ENCODE peak calls at places on chromosomes 11 and 22, in seven cellular contexts. One of them, this sample, is unnamed. For H3K27me3, the result is how much of the 10 kb centered on the place peaks cover.

GRCh38 chr11:30192620-30193019 is 38.2 kb upstream of the FSHB start:
- DNase-seq in right cardiac atrium: no peak
- DNase-seq in HL-60: no peak
- DNase-seq in thoracic aorta: no peak
- DNase-seq in pancreas: no peak
- DNase-seq in body of pancreas: no peak
- DNase-seq in CD4-positive, alpha-beta memory T cell: no peak
- DNase-seq in this sample: no peak

GRCh38 chr11:9820260-9820659 is 156.4 kb downstream of the SWAP70 start:
- DNase-seq in body of pancreas: no peak
- DNase-seq in pancreas: no peak
- DNase-seq in thoracic aorta: no peak
- DNase-seq in HL-60: no peak
- DNase-seq in right cardiac atrium: peak
- DNase-seq in CD4-positive, alpha-beta memory T cell: no peak
- DNase-seq in this sample: no peak

GRCh38 chr22:26215766-26216165 is 46.5 kb downstream of the SEZ6L start:
- DNase-seq in HL-60: no peak
- DNase-seq in thoracic aorta: no peak
- DNase-seq in right cardiac atrium: no peak
- DNase-seq in body of pancreas: no peak
- DNase-seq in CD4-positive, alpha-beta memory T cell: no peak
- DNase-seq in pancreas: no peak
- DNase-seq in this sample: no peak

GRCh38 chr22:24067587-24068376 is 56.7 kb downstream of the CABIN1 start:
- DNase-seq in thoracic aorta: no peak
- DNase-seq in body of pancreas: peak
- DNase-seq in right cardiac atrium: no peak
- DNase-seq in HL-60: no peak
- DNase-seq in pancreas: peak
- DNase-seq in CD4-positive, alpha-beta memory T cell: no peak
- DNase-seq in this sample: no peak

GRCh38 chr22:44386386-44387035 is 73.8 kb upstream of the SHISAL1 start:
- DNase-seq in CD4-positive, alpha-beta memory T cell: no peak
- DNase-seq in right cardiac atrium: no peak
- DNase-seq in HL-60: no peak
- DNase-seq in thoracic aorta: no peak
- DNase-seq in pancreas: no peak
- DNase-seq in body of pancreas: no peak
- DNase-seq in this sample: no peak

GRCh38 chr22:24450600-24450999 is 23.2 kb downstream of the ADORA2A start:
- DNase-seq in pancreas: no peak
- DNase-seq in HL-60: no peak
- DNase-seq in thoracic aorta: no peak
- DNase-seq in CD4-positive, alpha-beta memory T cell: no peak
- DNase-seq in body of pancreas: no peak
- DNase-seq in right cardiac atrium: peak
- DNase-seq in this sample: no peak

GRCh38 chr11:118791961-118792578 is 1.1 kb upstream of the DDX6 start:
- DNase-seq in right cardiac atrium: no peak
- DNase-seq in pancreas: peak
- DNase-seq in body of pancreas: no peak
- DNase-seq in HL-60: no peak
- DNase-seq in CD4-positive, alpha-beta memory T cell: peak
- DNase-seq in thoracic aorta: no peak
- DNase-seq in this sample: no peak

GRCh38 chr11:110710520-110711381 is 1.5 kb downstream of the ARHGAP20 start:
- DNase-seq in pancreas: peak
- DNase-seq in CD4-positive, alpha-beta memory T cell: no peak
- DNase-seq in body of pancreas: peak
- DNase-seq in thoracic aorta: no peak
- DNase-seq in HL-60: no peak
- DNase-seq in right cardiac atrium: peak
- DNase-seq in this sample: peak

GRCh38 chr11:116357769-116358544 is 414.8 kb downstream of the BUD13 start:
- DNase-seq in thoracic aorta: no peak
- DNase-seq in pancreas: no peak
- DNase-seq in body of pancreas: no peak
- DNase-seq in right cardiac atrium: peak
- DNase-seq in HL-60: no peak
- DNase-seq in CD4-positive, alpha-beta memory T cell: no peak
- DNase-seq in this sample: no peak

GRCh38 chr11:117970400-117971024 is 15.7 kb upstream of the IL10RA start:
- DNase-seq in body of pancreas: peak
- DNase-seq in pancreas: no peak
- DNase-seq in HL-60: peak
- DNase-seq in thoracic aorta: no peak
- DNase-seq in right cardiac atrium: no peak
- DNase-seq in CD4-positive, alpha-beta memory T cell: peak
- DNase-seq in this sample: no peak

GRCh38 chr11:110903830-110904229 is 191.6 kb upstream of the ARHGAP20 start:
- DNase-seq in pancreas: no peak
- DNase-seq in right cardiac atrium: no peak
- DNase-seq in thoracic aorta: no peak
- DNase-seq in CD4-positive, alpha-beta memory T cell: no peak
- DNase-seq in HL-60: no peak
- DNase-seq in body of pancreas: no peak
- DNase-seq in this sample: no peak

GRCh38 chr11:94325681-94326080 is 21.3 kb downstream of the IZUMO1R start:
- DNase-seq in HL-60: no peak
- DNase-seq in thoracic aorta: no peak
- DNase-seq in pancreas: no peak
- DNase-seq in body of pancreas: peak
- DNase-seq in CD4-positive, alpha-beta memory T cell: peak
- DNase-seq in right cardiac atrium: no peak
- DNase-seq in this sample: no peak

GRCh38 chr11:2470495-2470894 is 25.7 kb downstream of the KCNQ1 start:
- DNase-seq in HL-60: no peak
- DNase-seq in CD4-positive, alpha-beta memory T cell: no peak
- DNase-seq in body of pancreas: no peak
- DNase-seq in thoracic aorta: no peak
- DNase-seq in pancreas: peak
- DNase-seq in right cardiac atrium: no peak
- DNase-seq in this sample: no peak

GRCh38 chr22:24875862-24876506 is 70.0 kb downstream of the SGSM1 start:
- DNase-seq in thoracic aorta: no peak
- DNase-seq in pancreas: no peak
- DNase-seq in right cardiac atrium: no peak
- DNase-seq in body of pancreas: no peak
- DNase-seq in CD4-positive, alpha-beta memory T cell: no peak
- DNase-seq in HL-60: no peak
- DNase-seq in this sample: no peak

GRCh38 chr11:59759900-59760299 is 4.7 kb downstream of the STX3 start:
- DNase-seq in CD4-positive, alpha-beta memory T cell: no peak
- DNase-seq in pancreas: no peak
- DNase-seq in thoracic aorta: no peak
- DNase-seq in right cardiac atrium: no peak
- DNase-seq in body of pancreas: no peak
- DNase-seq in HL-60: no peak
- DNase-seq in this sample: no peak

GRCh38 chr11:73578786-73579185 is 19.1 kb downstream of the FAM168A start:
- DNase-seq in body of pancreas: no peak
- DNase-seq in right cardiac atrium: no peak
- DNase-seq in thoracic aorta: no peak
- DNase-seq in HL-60: no peak
- DNase-seq in CD4-positive, alpha-beta memory T cell: no peak
- DNase-seq in pancreas: no peak
- DNase-seq in this sample: no peak

GRCh38 chr11:74330065-74330858 is 18.8 kb upstream of the P4HA3 start:
- DNase-seq in CD4-positive, alpha-beta memory T cell: no peak
- DNase-seq in pancreas: no peak
- DNase-seq in body of pancreas: no peak
- DNase-seq in HL-60: no peak
- DNase-seq in right cardiac atrium: no peak
- DNase-seq in thoracic aorta: no peak
- DNase-seq in this sample: no peak

GRCh38 chr11:69401715-69402114 is 79.7 kb upstream of the LINC01488 start:
- DNase-seq in CD4-positive, alpha-beta memory T cell: no peak
- DNase-seq in right cardiac atrium: no peak
- DNase-seq in thoracic aorta: no peak
- DNase-seq in pancreas: no peak
- DNase-seq in HL-60: no peak
- DNase-seq in body of pancreas: no peak
- DNase-seq in this sample: no peak

GRCh38 chr11:102177974-102178631 is 67.9 kb downstream of the YAP1 start:
- DNase-seq in HL-60: peak
- DNase-seq in thoracic aorta: no peak
- DNase-seq in right cardiac atrium: no peak
- DNase-seq in body of pancreas: peak
- DNase-seq in pancreas: no peak
- DNase-seq in CD4-positive, alpha-beta memory T cell: no peak
- DNase-seq in this sample: no peak

GRCh38 chr22:43883012-43883661 is 8.7 kb downstream of the PNPLA5 start:
- DNase-seq in body of pancreas: peak
- DNase-seq in CD4-positive, alpha-beta memory T cell: peak
- DNase-seq in thoracic aorta: no peak
- DNase-seq in pancreas: no peak
- DNase-seq in HL-60: peak
- DNase-seq in right cardiac atrium: no peak
- DNase-seq in this sample: peak

GRCh38 chr11:21545701-21546100 is 647.2 kb upstream of the ANO5 start:
- DNase-seq in body of pancreas: no peak
- DNase-seq in right cardiac atrium: no peak
- DNase-seq in CD4-positive, alpha-beta memory T cell: no peak
- DNase-seq in thoracic aorta: no peak
- DNase-seq in pancreas: no peak
- DNase-seq in HL-60: no peak
- DNase-seq in this sample: no peak

GRCh38 chr11:5059527-5059926 is at the start of gene OR52E2:
- DNase-seq in HL-60: no peak
- DNase-seq in right cardiac atrium: no peak
- DNase-seq in thoracic aorta: no peak
- DNase-seq in CD4-positive, alpha-beta memory T cell: no peak
- DNase-seq in body of pancreas: no peak
- DNase-seq in pancreas: no peak
- DNase-seq in this sample: no peak

GRCh38 chr11:114168086-114168448 is 108.6 kb downstream of the ZBTB16 start:
- DNase-seq in HL-60: no peak
- DNase-seq in CD4-positive, alpha-beta memory T cell: no peak
- DNase-seq in pancreas: no peak
- DNase-seq in right cardiac atrium: no peak
- DNase-seq in thoracic aorta: no peak
- DNase-seq in body of pancreas: no peak
- DNase-seq in this sample: no peak

GRCh38 chr11:116930177-116930576 is 92.8 kb upstream of the APOA1 start:
- DNase-seq in HL-60: no peak
- DNase-seq in thoracic aorta: no peak
- DNase-seq in pancreas: no peak
- DNase-seq in CD4-positive, alpha-beta memory T cell: peak
- DNase-seq in right cardiac atrium: peak
- DNase-seq in body of pancreas: no peak
- DNase-seq in this sample: no peak

GRCh38 chr11:69293819-69294505 is at the start of gene MYEOV:
- DNase-seq in body of pancreas: no peak
- DNase-seq in thoracic aorta: no peak
- DNase-seq in right cardiac atrium: no peak
- DNase-seq in pancreas: no peak
- DNase-seq in CD4-positive, alpha-beta memory T cell: no peak
- DNase-seq in HL-60: no peak
- DNase-seq in this sample: no peak

GRCh38 chr22:45783021-45783420 is 111.4 kb downstream of the ATXN10 start:
- DNase-seq in pancreas: no peak
- DNase-seq in HL-60: no peak
- DNase-seq in CD4-positive, alpha-beta memory T cell: no peak
- DNase-seq in thoracic aorta: no peak
- DNase-seq in body of pancreas: no peak
- DNase-seq in right cardiac atrium: no peak
- DNase-seq in this sample: no peak
- H3K27ac ChIP-seq in pancreas: no peak
- H3K27ac ChIP-seq in HL-60: no peak
- H3K27ac ChIP-seq in CD4-positive, alpha-beta memory T cell: no peak
- H3K27ac ChIP-seq in thoracic aorta: no peak
- H3K27ac ChIP-seq in body of pancreas: no peak
- H3K27ac ChIP-seq in right cardiac atrium: no peak
- H3K27ac ChIP-seq in this sample: no peak

DNA sequence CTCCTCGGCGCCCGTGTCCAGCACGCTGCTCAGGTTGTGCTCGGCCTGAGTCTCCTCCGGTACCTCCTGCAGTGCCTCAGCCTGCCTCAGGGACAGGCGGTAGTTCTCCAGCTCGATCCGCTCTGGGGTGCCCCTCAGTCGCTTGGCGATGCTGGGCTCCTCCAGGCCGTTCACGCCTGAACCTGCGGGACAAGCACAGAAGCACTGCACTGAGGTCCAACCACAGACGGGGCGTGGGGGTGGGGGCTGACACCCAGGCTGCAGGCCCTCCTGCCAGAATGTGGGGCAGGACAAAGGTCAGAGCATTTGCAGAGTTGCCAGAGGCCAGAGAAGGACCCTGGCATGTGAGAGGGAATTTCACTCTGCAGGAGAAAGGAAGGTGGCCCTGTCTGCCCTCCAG is 67.6 kb upstream of the BID start:
- DNase-seq in CD4-positive, alpha-beta memory T cell: no peak
- DNase-seq in pancreas: no peak
- DNase-seq in body of pancreas: no peak
- DNase-seq in thoracic aorta: no peak
- DNase-seq in HL-60: no peak
- DNase-seq in right cardiac atrium: peak
- DNase-seq in this sample: no peak
- H3K4me3 ChIP-seq in CD4-positive, alpha-beta memory T cell: no peak
- H3K4me3 ChIP-seq in pancreas: no peak
- H3K4me3 ChIP-seq in body of pancreas: no peak
- H3K4me3 ChIP-seq in thoracic aorta: no peak
- H3K4me3 ChIP-seq in HL-60: no peak
- H3K4me3 ChIP-seq in right cardiac atrium: no peak
- H3K4me3 ChIP-seq in this sample: no peak

GRCh38 chr11:92781151-92781550 is 188.3 kb upstream of the MTNR1B start:
- DNase-seq in thoracic aorta: no peak
- DNase-seq in body of pancreas: no peak
- DNase-seq in CD4-positive, alpha-beta memory T cell: no peak
- DNase-seq in HL-60: no peak
- DNase-seq in right cardiac atrium: no peak
- DNase-seq in pancreas: no peak
- DNase-seq in this sample: no peak
- H3K27me3 ChIP-seq in thoracic aorta: under half
- H3K27me3 ChIP-seq in body of pancreas: under half
- H3K27me3 ChIP-seq in CD4-positive, alpha-beta memory T cell: under half
- H3K27me3 ChIP-seq in HL-60: under half
- H3K27me3 ChIP-seq in right cardiac atrium: under half
- H3K27me3 ChIP-seq in pancreas: under half
- H3K27me3 ChIP-seq in this sample: under half

GRCh38 chr22:39936523-39937145 is 23.6 kb upstream of the TMA7B start:
- DNase-seq in CD4-positive, alpha-beta memory T cell: no peak
- DNase-seq in pancreas: no peak
- DNase-seq in body of pancreas: no peak
- DNase-seq in thoracic aorta: no peak
- DNase-seq in HL-60: no peak
- DNase-seq in right cardiac atrium: no peak
- DNase-seq in this sample: no peak

GRCh38 chr22:39935116-39935515 is 25.1 kb upstream of the TMA7B start:
- DNase-seq in CD4-positive, alpha-beta memory T cell: no peak
- DNase-seq in HL-60: no peak
- DNase-seq in thoracic aorta: no peak
- DNase-seq in right cardiac atrium: no peak
- DNase-seq in body of pancreas: no peak
- DNase-seq in pancreas: no peak
- DNase-seq in this sample: no peak

GRCh38 chr22:39933741-39934140 is 26.5 kb upstream of the TMA7B start:
- DNase-seq in pancreas: no peak
- DNase-seq in HL-60: no peak
- DNase-seq in right cardiac atrium: no peak
- DNase-seq in body of pancreas: no peak
- DNase-seq in CD4-positive, alpha-beta memory T cell: no peak
- DNase-seq in thoracic aorta: no peak
- DNase-seq in this sample: no peak

GRCh38 chr22:39937881-39938280 is 22.3 kb upstream of the TMA7B start:
- DNase-seq in pancreas: no peak
- DNase-seq in thoracic aorta: no peak
- DNase-seq in HL-60: no peak
- DNase-seq in CD4-positive, alpha-beta memory T cell: peak
- DNase-seq in body of pancreas: no peak
- DNase-seq in right cardiac atrium: no peak
- DNase-seq in this sample: no peak

GRCh38 chr22:39935622-39936021 is 24.6 kb upstream of the TMA7B start:
- DNase-seq in pancreas: no peak
- DNase-seq in CD4-positive, alpha-beta memory T cell: no peak
- DNase-seq in body of pancreas: no peak
- DNase-seq in right cardiac atrium: no peak
- DNase-seq in HL-60: no peak
- DNase-seq in thoracic aorta: no peak
- DNase-seq in this sample: no peak
- H3K27ac ChIP-seq in pancreas: no peak
- H3K27ac ChIP-seq in CD4-positive, alpha-beta memory T cell: peak
- H3K27ac ChIP-seq in body of pancreas: no peak
- H3K27ac ChIP-seq in right cardiac atrium: no peak
- H3K27ac ChIP-seq in HL-60: no peak
- H3K27ac ChIP-seq in thoracic aorta: no peak
- H3K27ac ChIP-seq in this sample: no peak